ENCODE peak calls at places on chromosomes 5 and 9, in seven cellular contexts. H is MCF 10A, T is foreskin fibroblast, F is DND-41, R is osteocyte, N is HFFc6, U is neural progenitor cell. A is an unnamed sample.

GRCh38 chr5:109911731-109912130 is 222.0 kb downstream of the MAN2A1 start:
- DNase-seq in H (no peak), T (peak), F (no peak), R (no peak), N (peak), U (no peak), A (no peak)

GRCh38 chr9:73151653-73152382 is at the start of gene ANXA1:
- DNase-seq in H (peak), T (peak), F (peak), R (no peak), N (peak), U (no peak), A (no peak)

GRCh38 chr5:115641948-115642347 is 16.1 kb upstream of the TMED7 start:
- DNase-seq in H (no peak), T (peak), F (no peak), R (no peak), N (no peak), U (no peak), A (no peak)

GRCh38 chr5:133687212-133688051 is 75.1 kb upstream of the FSTL4 start:
- DNase-seq in H (no peak), T (no peak), F (no peak), R (no peak), N (no peak), U (peak), A (no peak)

GRCh38 chr5:168415971-168416370 is 70.3 kb upstream of the RARS1 start:
- DNase-seq in H (no peak), T (no peak), F (no peak), R (no peak), N (no peak), U (no peak), A (no peak)

GRCh38 chr9:128771094-128771721 is 519 bp downstream of the ZER1 start:
- DNase-seq in H (peak), T (peak), F (peak), R (no peak), N (no peak), U (no peak), A (peak)

GRCh38 chr9:72292184-72292787 is 72.7 kb downstream of the ZFAND5 start:
- DNase-seq in H (peak), T (peak), F (no peak), R (no peak), N (peak), U (peak), A (no peak)

GRCh38 chr5:16776611-16777251 is 159.4 kb downstream of the MYO10 start:
- DNase-seq in H (no peak), T (peak), F (no peak), R (no peak), N (no peak), U (peak), A (no peak)

GRCh38 chr9:82934949-82935348 is 128.0 kb downstream of the RASEF start:
- DNase-seq in H (peak), T (peak), F (no peak), R (no peak), N (peak), U (peak), A (no peak)

GRCh38 chr9:92960561-92961290 is 13.4 kb downstream of the FGD3 start:
- DNase-seq in H (no peak), T (no peak), F (no peak), R (no peak), N (no peak), U (no peak), A (no peak)
- TF ChIP-seq CTCF in H (no peak), T (no peak), F (no peak), R (no peak), N (no peak), U (no peak), A (no peak)

DNA sequence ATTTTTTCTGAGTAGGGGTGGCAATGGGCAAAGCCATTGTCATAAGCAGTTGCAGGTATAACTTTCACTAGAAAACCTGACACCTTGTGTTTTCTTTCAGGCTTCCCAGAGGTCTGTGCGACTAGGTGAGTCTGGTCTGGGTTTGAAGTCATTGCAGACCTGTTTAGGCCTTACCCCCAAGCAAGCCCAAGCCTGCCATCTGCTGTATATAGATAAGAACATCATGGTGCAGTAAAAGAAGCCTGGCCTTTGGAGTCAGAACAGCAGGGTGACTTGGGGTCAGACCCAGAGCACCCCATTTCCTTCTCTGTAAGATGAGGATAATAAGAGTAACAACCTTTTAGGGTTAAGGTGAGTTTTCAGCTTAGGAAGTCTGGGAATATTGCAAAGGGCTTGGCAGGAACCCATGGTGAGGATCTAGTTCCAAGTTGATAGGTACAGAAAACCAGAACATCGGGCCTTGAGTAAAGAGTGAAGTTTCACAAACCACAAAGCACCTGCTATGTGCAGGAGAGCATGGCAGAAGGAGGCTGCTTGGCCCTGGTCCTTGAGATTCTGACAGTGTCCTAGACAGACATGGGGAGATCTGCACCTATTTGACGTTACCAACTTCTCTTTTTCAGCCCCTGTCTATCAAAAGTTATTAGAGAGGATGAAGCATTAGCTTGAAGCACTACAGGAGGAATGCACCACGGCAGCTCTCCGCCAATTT is 33.9 kb downstream of the TGFBI start:
- DNase-seq in H (peak), T (peak), F (peak), R (no peak), N (peak), U (peak), A (peak)
- TF ChIP-seq CTCF in H (peak), T (peak), F (peak), R (peak), N (peak), U (peak), A (no peak)

DNA sequence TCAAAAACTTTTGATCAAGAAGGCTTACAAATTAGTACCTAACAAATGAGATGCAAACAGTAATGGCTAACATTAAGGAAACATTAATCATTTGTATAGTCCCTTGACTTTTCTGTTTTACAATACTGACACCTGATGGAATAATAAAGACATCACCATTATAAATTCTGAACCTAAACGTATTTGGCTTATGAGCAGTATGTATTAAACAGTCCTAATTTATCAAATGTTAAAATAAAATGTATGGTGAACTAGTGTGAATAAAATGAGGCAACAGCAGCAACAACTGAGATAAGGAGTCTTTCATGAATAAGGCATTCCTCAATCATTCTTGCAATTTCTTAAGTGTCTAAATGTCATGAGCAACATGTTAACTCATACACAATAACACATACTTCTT is 6.0 kb downstream of the PUM3 start:
- DNase-seq in H (no peak), T (no peak), F (no peak), R (no peak), N (no peak), U (no peak), A (no peak)
- TF ChIP-seq CTCF in H (peak), T (no peak), F (peak), R (peak), N (peak), U (peak), A (no peak)

DNA sequence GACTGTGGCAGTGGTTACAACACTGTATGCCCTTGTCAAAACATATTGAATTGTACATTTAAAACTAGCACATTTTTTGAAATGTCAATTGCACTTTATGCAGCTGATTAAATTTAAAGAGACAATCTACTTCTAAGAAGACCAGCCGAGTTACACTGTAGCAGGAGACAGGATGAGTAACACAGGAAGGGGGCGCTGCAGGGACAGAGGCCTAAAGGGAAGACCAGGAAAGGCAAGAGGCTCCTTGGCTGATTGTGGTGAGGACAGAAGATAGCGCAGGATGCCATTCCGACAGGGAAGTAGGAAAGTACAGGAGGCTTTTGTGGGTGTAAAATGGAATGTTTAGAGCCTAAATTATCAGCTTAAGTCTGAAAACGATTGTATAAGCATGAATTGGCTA is 28.2 kb upstream of the PPP2R2B start:
- DNase-seq in H (peak), T (no peak), F (no peak), R (no peak), N (no peak), U (peak), A (peak)
- TF ChIP-seq CTCF in H (no peak), T (no peak), F (peak), R (no peak), N (no peak), U (peak), A (no peak)

GRCh38 chr5:107668154-107668932 is 2.4 kb downstream of the EFNA5 start:
- DNase-seq in H (no peak), T (peak), F (no peak), R (no peak), N (no peak), U (no peak), A (no peak)

GRCh38 chr5:107670927-107671741 is at the start of gene EFNA5:
- DNase-seq in H (peak), T (peak), F (peak), R (peak), N (no peak), U (peak), A (peak)

GRCh38 chr5:107670028-107670926 is 460 bp downstream of the EFNA5 start:
- DNase-seq in H (no peak), T (peak), F (peak), R (no peak), N (no peak), U (peak), A (peak)

GRCh38 chr5:107669543-107670027 is 1.2 kb downstream of the EFNA5 start:
- DNase-seq in H (peak), T (peak), F (no peak), R (peak), N (no peak), U (peak), A (peak)

GRCh38 chr5:107668933-107669542 is 1.7 kb downstream of the EFNA5 start:
- DNase-seq in H (peak), T (peak), F (no peak), R (no peak), N (no peak), U (peak), A (no peak)
- TF ChIP-seq CTCF in H (peak), T (no peak), F (no peak), R (peak), N (no peak), U (peak), A (no peak)

GRCh38 chr9:22005700-22006605 is 3.2 kb downstream of the CDKN2B start:
- DNase-seq in H (no peak), T (peak), F (peak), R (peak), N (peak), U (peak), A (no peak)
- TF ChIP-seq CTCF in H (no peak), T (no peak), F (peak), R (no peak), N (no peak), U (no peak), A (no peak)

GRCh38 chr9:100489836-100490235 is 16.9 kb downstream of the TMEFF1 start:
- DNase-seq in H (no peak), T (no peak), F (no peak), R (no peak), N (no peak), U (no peak), A (no peak)

GRCh38 chr9:100488171-100488570 is 15.2 kb downstream of the TMEFF1 start:
- DNase-seq in H (no peak), T (no peak), F (no peak), R (no peak), N (no peak), U (no peak), A (no peak)

GRCh38 chr9:100498592-100498991 is 25.6 kb downstream of the TMEFF1 start:
- DNase-seq in H (peak), T (peak), F (no peak), R (no peak), N (no peak), U (no peak), A (no peak)

DNA sequence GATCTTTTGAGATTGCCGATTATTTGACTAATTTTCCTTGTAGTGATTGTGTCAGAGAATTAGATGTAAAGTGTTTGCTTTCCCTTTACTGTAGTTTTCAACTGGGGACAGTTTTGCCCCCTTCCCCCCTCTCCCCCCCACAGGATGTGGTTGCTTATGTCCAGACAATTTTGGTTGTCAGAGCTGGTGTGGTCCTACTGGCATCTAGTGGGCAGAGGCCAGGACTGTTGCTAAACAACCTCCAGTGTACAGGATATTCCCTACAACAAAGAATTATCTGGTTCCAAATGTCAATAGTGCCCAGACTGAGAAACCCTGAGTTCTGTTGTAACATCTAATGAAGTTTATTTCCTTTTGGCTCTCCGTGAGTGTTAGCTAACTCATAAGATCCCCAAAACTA is 20.0 kb downstream of the TMEFF1 start:
- DNase-seq in H (peak), T (peak), F (no peak), R (no peak), N (peak), U (no peak), A (no peak)
- TF ChIP-seq CTCF in H (no peak), T (no peak), F (no peak), R (no peak), N (peak), U (peak), A (no peak)

DNA sequence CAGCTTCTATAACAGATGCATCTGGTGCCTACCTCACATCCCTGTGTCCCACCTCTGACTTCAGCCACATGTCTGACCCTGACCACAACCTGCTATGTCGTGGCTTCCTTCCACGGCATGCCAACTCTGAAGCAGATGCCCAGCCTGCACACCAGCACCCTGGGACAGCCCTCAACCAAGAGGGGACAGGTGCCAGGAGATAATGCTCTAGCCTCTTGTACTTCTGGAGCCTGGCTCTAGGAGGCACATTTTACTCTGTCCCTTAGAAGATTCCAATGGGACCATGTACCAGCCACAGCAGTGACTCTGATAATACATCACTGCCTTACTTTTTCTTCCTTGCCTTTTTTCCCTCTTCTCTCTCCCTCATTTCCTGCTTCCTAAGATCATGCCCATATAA is 51.4 kb downstream of the EBF1 start:
- DNase-seq in H (no peak), T (no peak), F (no peak), R (no peak), N (no peak), U (no peak), A (no peak)
- TF ChIP-seq CTCF in H (no peak), T (no peak), F (peak), R (no peak), N (no peak), U (no peak), A (no peak)

DNA sequence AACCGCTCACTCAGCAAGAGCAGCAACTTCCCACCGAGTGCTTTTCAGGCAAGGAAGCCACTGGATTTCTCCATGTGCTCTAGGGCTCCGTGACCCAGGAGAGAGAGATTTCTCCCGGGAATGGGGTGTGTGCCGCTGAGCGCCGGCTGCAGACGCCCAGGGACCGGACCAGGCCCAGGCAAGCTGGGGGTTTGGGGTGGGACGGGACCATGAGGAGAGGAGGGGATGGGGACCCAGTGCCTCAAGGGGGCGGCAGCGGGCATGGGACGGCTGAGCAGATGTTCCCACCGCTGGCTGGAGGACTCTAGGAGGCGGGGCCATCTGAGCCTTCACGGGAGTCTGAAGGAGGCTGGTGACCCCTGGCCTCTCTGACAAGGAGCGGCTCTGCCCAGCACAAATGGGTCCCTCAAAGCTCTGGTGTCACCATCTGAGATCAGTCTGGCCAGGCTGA is 8.5 kb downstream of the LCN9 start:
- DNase-seq in H (no peak), T (no peak), F (no peak), R (no peak), N (no peak), U (peak), A (peak)
- TF ChIP-seq CTCF in H (no peak), T (no peak), F (no peak), R (no peak), N (no peak), U (peak), A (no peak)